ENCODE peak calls at places on chromosomes 2 and 18, in nine cellular contexts. Z is GM23248, S is OCI-LY7, E is HCT116, C is MM.1S, P is PC-3, L is SK-N-SH, G is hepatocyte, Y is GM23338. W is an unnamed sample.

GRCh38 chr2:106117347-106117746 is 76.8 kb downstream of the UXS1 start:
- DNase-seq in Z (no peak), S (no peak), E (no peak), C (no peak), P (no peak), L (no peak), G (no peak), Y (no peak), W (no peak)

GRCh38 chr2:138026116-138026855 is 62.0 kb downstream of the HNMT start:
- DNase-seq in Z (no peak), S (no peak), E (no peak), C (no peak), P (no peak), L (no peak), G (no peak), Y (no peak), W (no peak)

GRCh38 chr18:28147674-28148171 is 29.2 kb downstream of the CDH2 start:
- DNase-seq in Z (peak), S (no peak), E (no peak), C (no peak), P (no peak), L (no peak), G (peak), Y (no peak), W (no peak)

GRCh38 chr2:28269019-28269784 is 123.5 kb upstream of the FOSL2 start:
- DNase-seq in Z (no peak), S (no peak), E (peak), C (no peak), P (peak), L (peak), G (peak), Y (peak), W (no peak)

GRCh38 chr2:43445248-43445647 is 150.6 kb downstream of the THADA start:
- DNase-seq in Z (no peak), S (no peak), E (no peak), C (no peak), P (no peak), L (no peak), G (no peak), Y (peak), W (peak)

GRCh38 chr2:221541131-221541735 is 30.9 kb downstream of the EPHA4 start:
- DNase-seq in Z (no peak), S (no peak), E (no peak), C (no peak), P (no peak), L (no peak), G (no peak), Y (no peak), W (no peak)

GRCh38 chr2:25362564-25363145 is 20.9 kb upstream of the DNMT3A start:
- DNase-seq in Z (peak), S (peak), E (no peak), C (peak), P (peak), L (peak), G (no peak), Y (peak), W (no peak)

GRCh38 chr2:160375802-160376469 is 117.7 kb downstream of the RBMS1 start:
- DNase-seq in Z (no peak), S (peak), E (no peak), C (peak), P (peak), L (no peak), G (no peak), Y (no peak), W (no peak)

GRCh38 chr2:97871096-97871780 is 124.5 kb downstream of the TMEM131 start:
- DNase-seq in Z (peak), S (no peak), E (peak), C (no peak), P (peak), L (no peak), G (no peak), Y (no peak), W (no peak)

GRCh38 chr2:64888591-64889309 is 100.4 kb upstream of the SLC1A4 start:
- DNase-seq in Z (peak), S (no peak), E (peak), C (no peak), P (peak), L (no peak), G (peak), Y (peak), W (no peak)

GRCh38 chr2:88307817-88308216 is 137.7 kb downstream of the THNSL2 start:
- DNase-seq in Z (peak), S (peak), E (peak), C (peak), P (peak), L (peak), G (peak), Y (peak), W (peak)

GRCh38 chr2:5695641-5696350 is 3.6 kb downstream of the SOX11 start:
- DNase-seq in Z (peak), S (peak), E (no peak), C (peak), P (no peak), L (peak), G (peak), Y (peak), W (peak)

GRCh38 chr2:14722919-14723559 is 90.5 kb downstream of the LRATD1 start:
- DNase-seq in Z (peak), S (no peak), E (no peak), C (no peak), P (no peak), L (no peak), G (no peak), Y (no peak), W (no peak)

GRCh38 chr2:111946294-111947114 is 48.1 kb downstream of the MERTK start:
- DNase-seq in Z (peak), S (no peak), E (peak), C (peak), P (peak), L (no peak), G (peak), Y (peak), W (no peak)

GRCh38 chr18:32298289-32298688 is 108.5 kb downstream of the MEP1B start:
- DNase-seq in Z (peak), S (no peak), E (no peak), C (no peak), P (no peak), L (peak), G (no peak), Y (no peak), W (no peak)

GRCh38 chr18:10895976-10896375 is 253.4 kb downstream of the PIEZO2 start:
- DNase-seq in Z (no peak), S (no peak), E (no peak), C (no peak), P (no peak), L (no peak), G (no peak), Y (no peak), W (no peak)

GRCh38 chr18:67549946-67550345 is 33.4 kb upstream of the DSEL start:
- DNase-seq in Z (no peak), S (no peak), E (no peak), C (no peak), P (no peak), L (no peak), G (no peak), Y (no peak), W (no peak)

GRCh38 chr2:108182489-108182888 is 57.3 kb upstream of the SULT1C3 start:
- DNase-seq in Z (peak), S (no peak), E (peak), C (peak), P (peak), L (no peak), G (no peak), Y (peak), W (peak)

GRCh38 chr18:46856975-46857374 is 60.3 kb downstream of the PIAS2 start:
- DNase-seq in Z (no peak), S (peak), E (peak), C (no peak), P (no peak), L (no peak), G (no peak), Y (no peak), W (no peak)

GRCh38 chr18:57930476-57930875 is 113.5 kb upstream of the NEDD4L start:
- DNase-seq in Z (no peak), S (no peak), E (no peak), C (no peak), P (no peak), L (no peak), G (no peak), Y (no peak), W (no peak)

GRCh38 chr18:46071894-46072867 is at the start of gene PSTPIP2:
- DNase-seq in Z (peak), S (no peak), E (peak), C (no peak), P (no peak), L (peak), G (peak), Y (peak), W (peak)

GRCh38 chr2:140586379-140586778 is 1544.4 kb downstream of the LRP1B start:
- DNase-seq in Z (peak), S (peak), E (peak), C (peak), P (peak), L (peak), G (peak), Y (peak), W (peak)

GRCh38 chr2:63399171-63399570 is 189.1 kb downstream of the WDPCP start:
- DNase-seq in Z (no peak), S (no peak), E (no peak), C (no peak), P (no peak), L (no peak), G (no peak), Y (no peak), W (peak)

GRCh38 chr18:3264362-3264761 is 2.4 kb downstream of the MYL12B start:
- DNase-seq in Z (peak), S (no peak), E (no peak), C (no peak), P (no peak), L (no peak), G (peak), Y (no peak), W (no peak)

GRCh38 chr2:66466435-66466834 is 31.5 kb downstream of the MEIS1 start:
- DNase-seq in Z (no peak), S (no peak), E (no peak), C (no peak), P (no peak), L (no peak), G (no peak), Y (no peak), W (no peak)

GRCh38 chr2:145617906-145618305 is 1098.0 kb upstream of the ZEB2 start:
- DNase-seq in Z (peak), S (no peak), E (no peak), C (no peak), P (peak), L (no peak), G (no peak), Y (no peak), W (no peak)

GRCh38 chr2:232361646-232362045 is 16.9 kb upstream of the ALPP start:
- DNase-seq in Z (no peak), S (no peak), E (peak), C (no peak), P (no peak), L (no peak), G (no peak), Y (no peak), W (no peak)

GRCh38 chr2:240565267-240566202 is 2.7 kb upstream of the RNPEPL1 start:
- DNase-seq in Z (peak), S (peak), E (peak), C (peak), P (peak), L (peak), G (peak), Y (no peak), W (no peak)

GRCh38 chr2:187054501-187055319 is 205.7 kb upstream of the ZSWIM2 start:
- DNase-seq in Z (no peak), S (no peak), E (no peak), C (no peak), P (peak), L (no peak), G (no peak), Y (peak), W (peak)

GRCh38 chr2:1591978-1592907 is 152.1 kb downstream of the PXDN start:
- DNase-seq in Z (peak), S (peak), E (peak), C (no peak), P (peak), L (peak), G (peak), Y (peak), W (peak)

GRCh38 chr2:127416486-127417001 is 1.7 kb upstream of the PROC start:
- DNase-seq in Z (no peak), S (peak), E (no peak), C (no peak), P (no peak), L (no peak), G (no peak), Y (no peak), W (no peak)

GRCh38 chr2:154507186-154507585 is 191.3 kb upstream of the KCNJ3 start:
- DNase-seq in Z (no peak), S (no peak), E (peak), C (no peak), P (no peak), L (peak), G (no peak), Y (peak), W (no peak)

GRCh38 chr2:188204830-188205229 is 86.8 kb upstream of the GULP1 start:
- DNase-seq in Z (no peak), S (no peak), E (no peak), C (no peak), P (no peak), L (no peak), G (no peak), Y (no peak), W (no peak)

GRCh38 chr2:190835303-190835930 is 45.2 kb upstream of the GLS start:
- DNase-seq in Z (peak), S (no peak), E (no peak), C (no peak), P (peak), L (peak), G (peak), Y (no peak), W (no peak)

GRCh38 chr18:6745504-6746031 is 16.1 kb downstream of the ARHGAP28 start:
- DNase-seq in Z (no peak), S (no peak), E (no peak), C (no peak), P (no peak), L (no peak), G (no peak), Y (no peak), W (no peak)

GRCh38 chr2:56892381-56892780 is 708.6 kb downstream of the CCDC85A start:
- DNase-seq in Z (no peak), S (no peak), E (no peak), C (no peak), P (no peak), L (no peak), G (no peak), Y (no peak), W (no peak)

GRCh38 chr2:69535739-69536374 is 98.6 kb upstream of the NFU1 start:
- DNase-seq in Z (no peak), S (no peak), E (no peak), C (peak), P (no peak), L (no peak), G (no peak), Y (no peak), W (no peak)

GRCh38 chr2:69539549-69539908 is 102.3 kb upstream of the NFU1 start:
- DNase-seq in Z (no peak), S (no peak), E (no peak), C (no peak), P (no peak), L (no peak), G (no peak), Y (no peak), W (no peak)

GRCh38 chr2:69538249-69538648 is 101.0 kb upstream of the NFU1 start:
- DNase-seq in Z (no peak), S (no peak), E (no peak), C (no peak), P (no peak), L (no peak), G (no peak), Y (no peak), W (no peak)

GRCh38 chr2:69544951-69545350 is 98.6 kb downstream of the AAK1 start:
- DNase-seq in Z (no peak), S (no peak), E (no peak), C (no peak), P (no peak), L (no peak), G (no peak), Y (no peak), W (no peak)

GRCh38 chr2:69538872-69539548 is 101.8 kb upstream of the NFU1 start:
- DNase-seq in Z (peak), S (no peak), E (no peak), C (no peak), P (peak), L (no peak), G (peak), Y (no peak), W (no peak)
- TF ChIP-seq EZH2phosphoT487 in Z (no peak), S (no peak), E (no peak), C (no peak), P (no peak), L (no peak), G (no peak), Y (no peak), W (no peak)

DNA sequence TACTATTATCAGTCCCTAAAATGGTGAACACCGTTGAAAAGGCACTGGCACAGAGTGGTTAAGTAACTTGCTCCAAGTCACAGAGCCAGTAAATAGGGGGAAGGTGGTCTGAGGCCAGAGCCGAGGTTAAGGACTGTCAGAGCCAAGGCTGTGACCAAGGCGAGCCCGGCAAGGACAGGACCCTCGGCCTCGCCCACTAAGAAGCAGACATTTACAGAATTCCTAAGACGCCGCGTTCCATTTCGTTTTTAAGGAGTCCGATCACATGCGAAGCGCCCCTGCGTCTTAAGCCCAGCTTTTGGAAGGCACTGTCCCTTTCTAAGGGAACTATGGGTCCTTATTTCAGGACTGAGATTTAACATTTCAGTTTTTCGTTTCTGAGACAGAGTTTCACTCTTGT is 1.0 kb downstream of the PDIA6 start:
- DNase-seq in Z (no peak), S (no peak), E (no peak), C (no peak), P (no peak), L (no peak), G (no peak), Y (peak), W (peak)
- H2AFZ ChIP-seq in Z (peak), S (no peak), E (no peak), C (no peak), P (peak), L (no peak), G (peak), Y (no peak), W (no peak)

GRCh38 chr2:70891572-70892356 is 43.9 kb upstream of the ATP6V1B1 start:
- DNase-seq in Z (no peak), S (no peak), E (no peak), C (no peak), P (no peak), L (no peak), G (no peak), Y (no peak), W (no peak)

GRCh38 chr2:70894765-70895164 is 40.9 kb upstream of the ATP6V1B1 start:
- DNase-seq in Z (no peak), S (no peak), E (no peak), C (no peak), P (no peak), L (peak), G (no peak), Y (no peak), W (no peak)

GRCh38 chr2:70895249-70895648 is 40.5 kb upstream of the ATP6V1B1 start:
- DNase-seq in Z (no peak), S (no peak), E (no peak), C (no peak), P (no peak), L (peak), G (no peak), Y (no peak), W (no peak)

GRCh38 chr2:70892750-70893149 is 43.0 kb upstream of the ATP6V1B1 start:
- DNase-seq in Z (no peak), S (no peak), E (no peak), C (no peak), P (no peak), L (no peak), G (no peak), Y (no peak), W (no peak)

DNA sequence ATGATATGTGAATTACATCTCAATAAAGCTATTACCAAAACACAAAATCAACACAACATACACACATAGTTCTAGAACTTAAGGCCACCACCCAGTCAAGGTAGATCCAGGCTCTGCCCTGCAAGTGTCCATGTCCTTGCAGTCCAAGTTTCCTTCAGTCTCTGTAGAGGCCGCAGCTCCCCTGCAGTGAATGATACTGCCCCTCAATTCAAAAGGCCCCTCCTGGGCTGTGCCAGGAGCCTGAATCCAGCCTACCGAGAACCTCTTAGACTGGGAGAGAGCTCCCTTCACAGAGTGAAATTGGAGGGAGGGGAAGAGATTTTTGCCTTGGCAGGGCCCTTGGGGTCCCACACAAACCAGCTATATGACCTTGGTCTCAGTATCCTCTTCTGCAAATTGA is 42.5 kb upstream of the ATP6V1B1 start:
- DNase-seq in Z (no peak), S (no peak), E (no peak), C (no peak), P (no peak), L (no peak), G (no peak), Y (no peak), W (no peak)
- TF ChIP-seq EZH2phosphoT487 in Z (no peak), S (no peak), E (no peak), C (no peak), P (no peak), L (no peak), G (no peak), Y (no peak), W (peak)

GRCh38 chr2:169676357-169676756 is 17.8 kb downstream of the CFAP210 start:
- DNase-seq in Z (no peak), S (peak), E (no peak), C (no peak), P (peak), L (no peak), G (no peak), Y (peak), W (peak)
- H2AFZ ChIP-seq in Z (no peak), S (no peak), E (no peak), C (no peak), P (no peak), L (no peak), G (no peak), Y (no peak), W (peak)